ENCODE peak calls at places on chromosomes 3 and 15, in four cellular contexts. R, M, I and P are unnamed samples.

GRCh38 chr3:11522953-11523792 is 120.5 kb downstream of the VGLL4 start:
- DNase-seq in R (peak; percentile 52), M (no peak), I (no peak), P (no peak)

GRCh38 chr15:77964193-77964592 is 113.3 kb downstream of the TBC1D2B start:
- DNase-seq in R (no peak), M (no peak), I (no peak), P (no peak)

GRCh38 chr3:126934149-126934548 is 48.8 kb upstream of the PLXNA1 start:
- DNase-seq in R (peak; percentile 41), M (no peak), I (no peak), P (no peak)

GRCh38 chr3:36697397-36698001 is 66.9 kb downstream of the DCLK3 start:
- DNase-seq in R (no peak), M (no peak), I (no peak), P (no peak)

GRCh38 chr3:39154323-39155021 is 1.1 kb upstream of the CSRNP1 start:
- DNase-seq in R (no peak), M (peak; percentile 58), I (no peak), P (no peak)

GRCh38 chr3:179949428-179949827 is 87.3 kb downstream of the PEX5L start:
- DNase-seq in R (no peak), M (no peak), I (no peak), P (no peak)

GRCh38 chr3:148162132-148162531 is 535.6 kb upstream of the AGTR1 start:
- DNase-seq in R (no peak), M (no peak), I (no peak), P (no peak)

GRCh38 chr3:12663311-12663935 is 494 bp downstream of the RAF1 start:
- DNase-seq in R (peak; percentile 80), M (peak; percentile 62), I (peak; percentile 39), P (peak; percentile 74)

GRCh38 chr3:126836220-126836860 is 132.3 kb downstream of the CHCHD6 start:
- DNase-seq in R (no peak), M (no peak), I (no peak), P (peak; percentile 28)

GRCh38 chr3:153260681-153261080 is 98.7 kb downstream of the RAP2B start:
- DNase-seq in R (no peak), M (no peak), I (no peak), P (no peak)

DNA sequence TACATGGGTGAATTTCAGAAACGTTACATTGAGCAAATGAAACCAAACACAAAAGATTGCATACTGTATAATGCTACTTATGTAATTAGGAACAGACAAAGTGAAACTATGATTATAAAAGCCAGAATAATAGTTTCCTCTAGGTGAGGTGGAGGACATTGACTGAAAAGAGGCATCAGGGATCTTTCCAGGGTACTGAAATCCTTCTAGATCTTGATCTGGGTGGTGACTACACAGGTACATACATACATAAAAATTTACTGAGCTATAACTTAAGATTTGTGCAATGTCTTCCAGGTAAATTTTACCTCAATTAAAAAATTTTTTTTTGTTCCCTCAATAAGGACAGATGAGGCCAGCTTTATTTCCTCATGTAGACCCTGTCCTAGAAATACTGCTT is 665.6 kb upstream of the UBE2E2 start:
- DNase-seq in R (no peak), M (no peak), I (no peak), P (no peak)
- H3K4me3 ChIP-seq in R (no peak overlapping the region), M (no peak overlapping the region), I (no peak overlapping the region), P (no peak overlapping the region)

DNA sequence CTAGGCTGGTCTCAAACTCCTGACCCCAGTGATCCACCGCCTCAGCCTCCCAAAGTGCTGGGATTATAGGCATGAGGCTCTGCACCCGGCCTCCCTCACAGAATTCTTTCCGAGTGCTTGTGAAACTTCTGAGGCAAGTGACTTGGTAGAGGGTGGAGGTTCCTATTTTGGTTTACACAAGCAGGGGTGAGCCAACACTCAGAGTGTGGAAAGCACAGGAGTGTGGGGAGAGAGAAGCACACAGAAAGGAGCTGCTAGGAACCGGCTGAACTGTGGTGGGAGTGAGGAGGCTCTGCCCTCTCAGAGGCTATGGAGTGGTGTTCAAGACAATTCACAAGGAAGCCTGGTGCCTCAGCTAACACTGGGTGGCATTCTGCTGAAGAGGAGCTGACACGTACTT is 7.7 kb downstream of the CAPN3 start:
- DNase-seq in R (no peak), M (no peak), I (no peak), P (no peak)
- H3K4me1 ChIP-seq in R (no peaks in the 10 kb centered on the region), M (no peaks in the 10 kb centered on the region), I (peaks cover 7% of the 10 kb centered on the region), P (no peaks in the 10 kb centered on the region)

GRCh38 chr3:105513886-105514285 is 147.2 kb downstream of the ALCAM start:
- DNase-seq in R (no peak), M (no peak), I (no peak), P (no peak)

GRCh38 chr3:105518201-105518600 is 151.5 kb downstream of the ALCAM start:
- DNase-seq in R (no peak), M (no peak), I (no peak), P (no peak)

GRCh38 chr3:105516972-105517371 is 150.3 kb downstream of the ALCAM start:
- DNase-seq in R (no peak), M (no peak), I (no peak), P (no peak)

GRCh38 chr3:105511031-105511430 is 144.3 kb downstream of the ALCAM start:
- DNase-seq in R (no peak), M (no peak), I (no peak), P (no peak)

GRCh38 chr3:105513042-105513441 is 146.3 kb downstream of the ALCAM start:
- DNase-seq in R (no peak), M (no peak), I (no peak), P (no peak)
- H3K4me3 ChIP-seq in R (no peak overlapping the region), M (no peak overlapping the region), I (no peak overlapping the region), P (no peak overlapping the region)

GRCh38 chr3:177647876-177648275 is 450.6 kb upstream of the TBL1XR1 start:
- DNase-seq in R (no peak), M (no peak), I (no peak), P (no peak)
- H3K4me1 ChIP-seq in R (no peaks in the 10 kb centered on the region), M (no peaks in the 10 kb centered on the region), I (peaks cover 15% of the 10 kb centered on the region), P (no peaks in the 10 kb centered on the region)

GRCh38 chr3:146542179-146542578 is 2.2 kb downstream of the PLSCR1 start:
- DNase-seq in R (no peak), M (no peak), I (no peak), P (no peak)
- H3K4me3 ChIP-seq in R (peak overlapping the region; percentile 92), M (peak overlapping the region; percentile 67), I (peak overlapping the region; percentile 85), P (peak overlapping the region; percentile 58)

GRCh38 chr15:85777291-85778106 is 17.2 kb downstream of the KLHL25 start:
- DNase-seq in R (no peak), M (no peak), I (no peak), P (peak; percentile 74)

GRCh38 chr15:85780586-85780985 is 14.1 kb downstream of the KLHL25 start:
- DNase-seq in R (no peak), M (no peak), I (no peak), P (no peak)

GRCh38 chr15:85778107-85778776 is 16.5 kb downstream of the KLHL25 start:
- DNase-seq in R (no peak), M (no peak), I (no peak), P (no peak)

GRCh38 chr15:85782112-85782511 is 12.6 kb downstream of the KLHL25 start:
- DNase-seq in R (no peak), M (no peak), I (no peak), P (no peak)

DNA sequence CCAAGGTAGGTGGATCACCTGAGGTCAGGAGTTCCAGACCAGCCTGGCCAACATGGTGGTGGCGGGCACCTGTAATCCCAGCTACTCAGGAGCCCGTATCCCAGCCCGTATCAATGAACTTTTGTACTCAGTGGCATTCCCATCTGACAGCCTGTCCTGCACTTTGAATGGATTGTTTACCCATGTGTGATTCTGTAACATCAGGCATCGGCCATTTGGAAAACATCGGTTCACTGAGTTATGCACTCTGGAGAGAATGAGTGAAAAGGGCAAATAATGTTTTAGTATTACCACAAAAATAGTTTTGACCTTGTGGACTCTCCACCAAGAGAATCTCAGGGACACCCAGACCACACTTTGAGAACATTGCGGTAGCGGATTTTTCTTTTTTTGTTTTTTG is 13.6 kb downstream of the KLHL25 start:
- DNase-seq in R (no peak), M (no peak), I (no peak), P (peak; percentile 85)
- H3K4me1 ChIP-seq in R (no peaks in the 10 kb centered on the region), M (peaks cover 18% of the 10 kb centered on the region), I (peaks cover 58% of the 10 kb centered on the region), P (peaks cover 44% of the 10 kb centered on the region)